ENCODE peak calls at places on chromosomes 6 and 20, in seven cellular contexts. M is activated T-helper 1 cell treated with Interleukin-2 at 50 U/mL for 16 hours; A is astrocyte; E is endodermal cell; T is HFF-Myc; Q is CD8-positive, alpha-beta T cell; G is OCI-M1. O is an unnamed sample.

GRCh38 chr6:82118150-82118562 is 129.4 kb downstream of the IBTK start:
- DNase-seq in M (no peak), A (peak), E (no peak), T (no peak), Q (no peak), G (peak), O (peak)

GRCh38 chr6:128167552-128167951 is 266.7 kb upstream of the THEMIS start:
- DNase-seq in M (no peak), A (no peak), E (no peak), T (no peak), Q (no peak), G (no peak), O (peak)

GRCh38 chr6:159981591-159982245 is 12.8 kb downstream of the IGF2R start:
- DNase-seq in M (no peak), A (peak), E (no peak), T (no peak), Q (no peak), G (peak), O (peak)

GRCh38 chr6:43922423-43923375 is 152.7 kb downstream of the VEGFA start:
- DNase-seq in M (no peak), A (no peak), E (no peak), T (no peak), Q (no peak), G (no peak), O (no peak)

GRCh38 chr6:152642578-152643375 is 5.6 kb upstream of the SYNE1 start:
- DNase-seq in M (no peak), A (peak), E (peak), T (no peak), Q (peak), G (peak), O (peak)

GRCh38 chr6:151494235-151494950 is 576 bp downstream of the CCDC170 start:
- DNase-seq in M (no peak), A (peak), E (no peak), T (no peak), Q (no peak), G (no peak), O (peak)

GRCh38 chr20:38645318-38645717 is 43.7 kb downstream of the ARHGAP40 start:
- DNase-seq in M (no peak), A (no peak), E (no peak), T (no peak), Q (no peak), G (no peak), O (no peak)

GRCh38 chr6:45697605-45698004 is 318.1 kb downstream of the CLIC5 start:
- DNase-seq in M (no peak), A (peak), E (no peak), T (peak), Q (no peak), G (peak), O (peak)

GRCh38 chr6:132190815-132191175 is 210.5 kb downstream of the MOXD1 start:
- DNase-seq in M (no peak), A (peak), E (no peak), T (peak), Q (no peak), G (no peak), O (peak)

GRCh38 chr20:59526242-59527225 is 77.8 kb upstream of the PHACTR3 start:
- DNase-seq in M (no peak), A (no peak), E (no peak), T (no peak), Q (no peak), G (no peak), O (no peak)

GRCh38 chr6:26743157-26743821 is 83.7 kb upstream of the ZNF322 start:
- DNase-seq in M (no peak), A (peak), E (peak), T (peak), Q (no peak), G (no peak), O (peak)

GRCh38 chr6:115838763-115839401 is 221.8 kb downstream of the FRK start:
- DNase-seq in M (no peak), A (peak), E (peak), T (peak), Q (no peak), G (peak), O (peak)

GRCh38 chr6:36334832-36335459 is 1.7 kb downstream of the BNIP5 start:
- DNase-seq in M (no peak), A (no peak), E (peak), T (no peak), Q (no peak), G (peak), O (no peak)

GRCh38 chr6:4055420-4056041 is 23.4 kb downstream of the FAM217A start:
- DNase-seq in M (no peak), A (peak), E (no peak), T (peak), Q (peak), G (peak), O (peak)

GRCh38 chr6:80060774-80061173 is 45.7 kb upstream of the BCKDHB start:
- DNase-seq in M (no peak), A (no peak), E (no peak), T (no peak), Q (no peak), G (no peak), O (no peak)

GRCh38 chr20:35697696-35698297 is 1.4 kb downstream of the NFS1 start:
- DNase-seq in M (no peak), A (no peak), E (no peak), T (no peak), Q (no peak), G (no peak), O (no peak)

GRCh38 chr20:10771435-10772140 is 97.8 kb upstream of the JAG1 start:
- DNase-seq in M (no peak), A (peak), E (no peak), T (no peak), Q (no peak), G (no peak), O (no peak)

GRCh38 chr6:141472123-141472522 is 660.6 kb upstream of the GJE1 start:
- DNase-seq in M (no peak), A (peak), E (no peak), T (no peak), Q (no peak), G (no peak), O (no peak)

GRCh38 chr6:166253277-166254229 is 54.6 kb downstream of the PRR18 start:
- DNase-seq in M (no peak), A (no peak), E (peak), T (no peak), Q (peak), G (no peak), O (no peak)

GRCh38 chr20:23446505-23446904 is 6.2 kb downstream of the CST11 start:
- DNase-seq in M (no peak), A (peak), E (peak), T (no peak), Q (no peak), G (peak), O (peak)

GRCh38 chr6:23173231-23173630 is 603.9 kb downstream of the HDGFL1 start:
- DNase-seq in M (no peak), A (peak), E (no peak), T (no peak), Q (no peak), G (no peak), O (no peak)

GRCh38 chr6:152697634-152698033 is at the start of gene MYCT1:
- DNase-seq in M (no peak), A (no peak), E (no peak), T (no peak), Q (no peak), G (peak), O (no peak)

GRCh38 chr6:16769131-16769985 is 8.1 kb upstream of the ATXN1 start:
- DNase-seq in M (peak), A (peak), E (peak), T (peak), Q (peak), G (peak), O (peak)

GRCh38 chr6:25700841-25701240 is 48.8 kb downstream of the SCGN start:
- DNase-seq in M (no peak), A (no peak), E (no peak), T (no peak), Q (no peak), G (no peak), O (no peak)

GRCh38 chr6:159633196-159633595 is 59.8 kb downstream of the SOD2 start:
- DNase-seq in M (no peak), A (no peak), E (peak), T (peak), Q (no peak), G (peak), O (no peak)

GRCh38 chr6:140980265-140980887 is 1152.3 kb upstream of the GJE1 start:
- DNase-seq in M (no peak), A (peak), E (no peak), T (no peak), Q (no peak), G (no peak), O (peak)

GRCh38 chr6:169940554-169941290 is 189.3 kb downstream of the ERMARD start:
- DNase-seq in M (no peak), A (no peak), E (no peak), T (no peak), Q (no peak), G (no peak), O (no peak)

O was measured in AG10803.